ENCODE peak calls at places on chromosomes 11 and 22, in six cellular contexts. One of them, this sample, is unnamed. For H3K27me3, the result is how much of the 10 kb centered on the place peaks cover.

GRCh38 chr11:86818466-86819282 is 18.3 kb downstream of the PRSS23 start:
- DNase-seq in neural progenitor cell: peak
- DNase-seq in right lobe of liver: no peak
- DNase-seq in uterus: no peak
- DNase-seq in WERI-Rb-1: no peak
- DNase-seq in stomach: no peak
- DNase-seq in this sample: peak

GRCh38 chr22:48327721-48328120 is 1500.0 kb downstream of the BRD1 start:
- DNase-seq in neural progenitor cell: no peak
- DNase-seq in WERI-Rb-1: no peak
- DNase-seq in right lobe of liver: no peak
- DNase-seq in stomach: no peak
- DNase-seq in uterus: no peak
- DNase-seq in this sample: no peak

GRCh38 chr11:117830072-117830471 is 5.5 kb upstream of the FXYD2 start:
- DNase-seq in neural progenitor cell: no peak
- DNase-seq in WERI-Rb-1: no peak
- DNase-seq in right lobe of liver: no peak
- DNase-seq in stomach: peak
- DNase-seq in uterus: peak
- DNase-seq in this sample: no peak

GRCh38 chr11:112345708-112346107 is 85.0 kb upstream of the PLET1 start:
- DNase-seq in WERI-Rb-1: peak
- DNase-seq in uterus: no peak
- DNase-seq in stomach: no peak
- DNase-seq in neural progenitor cell: peak
- DNase-seq in right lobe of liver: no peak
- DNase-seq in this sample: peak

GRCh38 chr11:12835286-12835685 is 161.1 kb downstream of the TEAD1 start:
- DNase-seq in WERI-Rb-1: no peak
- DNase-seq in stomach: no peak
- DNase-seq in neural progenitor cell: no peak
- DNase-seq in uterus: no peak
- DNase-seq in right lobe of liver: peak
- DNase-seq in this sample: no peak

GRCh38 chr11:41836426-41836825 is 377.0 kb upstream of the LRRC4C start:
- DNase-seq in WERI-Rb-1: no peak
- DNase-seq in stomach: no peak
- DNase-seq in right lobe of liver: no peak
- DNase-seq in neural progenitor cell: no peak
- DNase-seq in uterus: no peak
- DNase-seq in this sample: no peak

GRCh38 chr22:36166086-36166485 is 5.5 kb upstream of the APOL3 start:
- DNase-seq in uterus: no peak
- DNase-seq in neural progenitor cell: no peak
- DNase-seq in WERI-Rb-1: no peak
- DNase-seq in right lobe of liver: no peak
- DNase-seq in stomach: no peak
- DNase-seq in this sample: no peak

GRCh38 chr11:18491924-18492323 is 34.8 kb downstream of the TSG101 start:
- DNase-seq in uterus: no peak
- DNase-seq in right lobe of liver: no peak
- DNase-seq in WERI-Rb-1: no peak
- DNase-seq in stomach: no peak
- DNase-seq in neural progenitor cell: no peak
- DNase-seq in this sample: no peak

GRCh38 chr22:48147831-48148230 is 1385.4 kb downstream of the TBC1D22A start:
- DNase-seq in uterus: no peak
- DNase-seq in stomach: no peak
- DNase-seq in neural progenitor cell: no peak
- DNase-seq in right lobe of liver: no peak
- DNase-seq in WERI-Rb-1: no peak
- DNase-seq in this sample: no peak

GRCh38 chr11:128626913-128627665 is 39.7 kb upstream of the ETS1 start:
- DNase-seq in uterus: no peak
- DNase-seq in stomach: no peak
- DNase-seq in right lobe of liver: no peak
- DNase-seq in WERI-Rb-1: no peak
- DNase-seq in neural progenitor cell: no peak
- DNase-seq in this sample: no peak

GRCh38 chr11:10906521-10906920 is 48.7 kb upstream of the ZBED5 start:
- DNase-seq in right lobe of liver: no peak
- DNase-seq in neural progenitor cell: no peak
- DNase-seq in WERI-Rb-1: no peak
- DNase-seq in uterus: no peak
- DNase-seq in stomach: no peak
- DNase-seq in this sample: no peak

GRCh38 chr11:46353706-46354105 is 6.4 kb downstream of the DGKZ start:
- DNase-seq in uterus: no peak
- DNase-seq in neural progenitor cell: no peak
- DNase-seq in stomach: no peak
- DNase-seq in right lobe of liver: no peak
- DNase-seq in WERI-Rb-1: no peak
- DNase-seq in this sample: no peak

GRCh38 chr11:60840711-60841430 is 1.0 kb upstream of the CCDC86 start:
- DNase-seq in stomach: no peak
- DNase-seq in neural progenitor cell: no peak
- DNase-seq in right lobe of liver: no peak
- DNase-seq in WERI-Rb-1: no peak
- DNase-seq in uterus: peak
- DNase-seq in this sample: no peak

GRCh38 chr11:111922803-111923202 is 4.1 kb downstream of the C11orf52 start:
- DNase-seq in uterus: peak
- DNase-seq in right lobe of liver: peak
- DNase-seq in neural progenitor cell: no peak
- DNase-seq in stomach: peak
- DNase-seq in WERI-Rb-1: no peak
- DNase-seq in this sample: no peak

GRCh38 chr22:17785185-17786184 is 11.2 kb upstream of the BID start:
- DNase-seq in uterus: no peak
- DNase-seq in stomach: peak
- DNase-seq in right lobe of liver: peak
- DNase-seq in neural progenitor cell: peak
- DNase-seq in WERI-Rb-1: peak
- DNase-seq in this sample: peak

GRCh38 chr11:120334894-120335462 is 1.2 kb upstream of the ARHGEF12 start:
- DNase-seq in uterus: peak
- DNase-seq in WERI-Rb-1: peak
- DNase-seq in right lobe of liver: peak
- DNase-seq in neural progenitor cell: peak
- DNase-seq in stomach: peak
- DNase-seq in this sample: peak

GRCh38 chr11:69375316-69376154 is 81.6 kb downstream of the MYEOV start:
- DNase-seq in right lobe of liver: peak
- DNase-seq in neural progenitor cell: no peak
- DNase-seq in stomach: peak
- DNase-seq in uterus: no peak
- DNase-seq in WERI-Rb-1: peak
- DNase-seq in this sample: no peak

GRCh38 chr11:36090351-36091245 is 146.7 kb downstream of the LDLRAD3 start:
- DNase-seq in right lobe of liver: no peak
- DNase-seq in uterus: no peak
- DNase-seq in neural progenitor cell: no peak
- DNase-seq in WERI-Rb-1: no peak
- DNase-seq in stomach: no peak
- DNase-seq in this sample: peak

GRCh38 chr11:38392176-38392575 is 1794.1 kb upstream of the RAG2 start:
- DNase-seq in right lobe of liver: no peak
- DNase-seq in neural progenitor cell: no peak
- DNase-seq in uterus: no peak
- DNase-seq in WERI-Rb-1: no peak
- DNase-seq in stomach: no peak
- DNase-seq in this sample: no peak

GRCh38 chr11:31236052-31236652 is 133.4 kb downstream of the DCDC1 start:
- DNase-seq in right lobe of liver: no peak
- DNase-seq in uterus: no peak
- DNase-seq in neural progenitor cell: no peak
- DNase-seq in WERI-Rb-1: no peak
- DNase-seq in stomach: no peak
- DNase-seq in this sample: no peak

GRCh38 chr11:119964136-119965025 is 173.5 kb downstream of the TRIM29 start:
- DNase-seq in uterus: no peak
- DNase-seq in right lobe of liver: no peak
- DNase-seq in WERI-Rb-1: no peak
- DNase-seq in neural progenitor cell: peak
- DNase-seq in stomach: no peak
- DNase-seq in this sample: no peak

GRCh38 chr11:2300936-2301630 is 635 bp downstream of the C11orf21 start:
- DNase-seq in right lobe of liver: peak
- DNase-seq in stomach: peak
- DNase-seq in WERI-Rb-1: peak
- DNase-seq in uterus: no peak
- DNase-seq in neural progenitor cell: no peak
- DNase-seq in this sample: peak
- H3K4me3 ChIP-seq in right lobe of liver: no peak
- H3K4me3 ChIP-seq in stomach: peak
- H3K4me3 ChIP-seq in WERI-Rb-1: no peak
- H3K4me3 ChIP-seq in uterus: no peak
- H3K4me3 ChIP-seq in neural progenitor cell: no peak
- H3K4me3 ChIP-seq in this sample: no peak

GRCh38 chr22:23501244-23501643 is 78.8 kb downstream of the IGLL1 start:
- DNase-seq in stomach: no peak
- DNase-seq in neural progenitor cell: no peak
- DNase-seq in right lobe of liver: peak
- DNase-seq in WERI-Rb-1: no peak
- DNase-seq in uterus: no peak
- DNase-seq in this sample: no peak

GRCh38 chr22:23501708-23502107 is 78.4 kb downstream of the IGLL1 start:
- DNase-seq in WERI-Rb-1: no peak
- DNase-seq in stomach: no peak
- DNase-seq in neural progenitor cell: no peak
- DNase-seq in right lobe of liver: peak
- DNase-seq in uterus: no peak
- DNase-seq in this sample: peak

GRCh38 chr22:23503142-23503541 is 76.9 kb downstream of the IGLL1 start:
- DNase-seq in right lobe of liver: no peak
- DNase-seq in WERI-Rb-1: no peak
- DNase-seq in uterus: no peak
- DNase-seq in neural progenitor cell: no peak
- DNase-seq in stomach: no peak
- DNase-seq in this sample: peak

GRCh38 chr22:23503736-23504440 is 76.2 kb downstream of the IGLL1 start:
- DNase-seq in neural progenitor cell: no peak
- DNase-seq in WERI-Rb-1: no peak
- DNase-seq in stomach: no peak
- DNase-seq in uterus: no peak
- DNase-seq in right lobe of liver: no peak
- DNase-seq in this sample: peak

GRCh38 chr22:23504522-23504921 is 75.6 kb downstream of the IGLL1 start:
- DNase-seq in WERI-Rb-1: no peak
- DNase-seq in right lobe of liver: no peak
- DNase-seq in stomach: no peak
- DNase-seq in neural progenitor cell: no peak
- DNase-seq in uterus: no peak
- DNase-seq in this sample: peak
- H3K27me3 ChIP-seq in WERI-Rb-1: under half
- H3K27me3 ChIP-seq in right lobe of liver: under half
- H3K27me3 ChIP-seq in stomach: under half
- H3K27me3 ChIP-seq in neural progenitor cell: under half
- H3K27me3 ChIP-seq in uterus: under half
- H3K27me3 ChIP-seq in this sample: under half

GRCh38 chr22:29867260-29867659 is 15.7 kb upstream of the MTMR3 start:
- DNase-seq in stomach: no peak
- DNase-seq in uterus: no peak
- DNase-seq in WERI-Rb-1: no peak
- DNase-seq in right lobe of liver: no peak
- DNase-seq in neural progenitor cell: no peak
- DNase-seq in this sample: no peak

GRCh38 chr22:29859976-29860766 is 22.1 kb upstream of the ASCC2 start:
- DNase-seq in right lobe of liver: no peak
- DNase-seq in neural progenitor cell: no peak
- DNase-seq in stomach: no peak
- DNase-seq in uterus: no peak
- DNase-seq in WERI-Rb-1: no peak
- DNase-seq in this sample: no peak

GRCh38 chr22:29856496-29856895 is 18.4 kb upstream of the ASCC2 start:
- DNase-seq in neural progenitor cell: no peak
- DNase-seq in right lobe of liver: peak
- DNase-seq in uterus: no peak
- DNase-seq in stomach: no peak
- DNase-seq in WERI-Rb-1: no peak
- DNase-seq in this sample: no peak

GRCh38 chr22:29861672-29862297 is 21.2 kb upstream of the MTMR3 start:
- DNase-seq in uterus: no peak
- DNase-seq in right lobe of liver: peak
- DNase-seq in stomach: no peak
- DNase-seq in neural progenitor cell: no peak
- DNase-seq in WERI-Rb-1: no peak
- DNase-seq in this sample: no peak
- H3K4me3 ChIP-seq in uterus: no peak
- H3K4me3 ChIP-seq in right lobe of liver: no peak
- H3K4me3 ChIP-seq in stomach: no peak
- H3K4me3 ChIP-seq in neural progenitor cell: no peak
- H3K4me3 ChIP-seq in WERI-Rb-1: no peak
- H3K4me3 ChIP-seq in this sample: no peak

DNA sequence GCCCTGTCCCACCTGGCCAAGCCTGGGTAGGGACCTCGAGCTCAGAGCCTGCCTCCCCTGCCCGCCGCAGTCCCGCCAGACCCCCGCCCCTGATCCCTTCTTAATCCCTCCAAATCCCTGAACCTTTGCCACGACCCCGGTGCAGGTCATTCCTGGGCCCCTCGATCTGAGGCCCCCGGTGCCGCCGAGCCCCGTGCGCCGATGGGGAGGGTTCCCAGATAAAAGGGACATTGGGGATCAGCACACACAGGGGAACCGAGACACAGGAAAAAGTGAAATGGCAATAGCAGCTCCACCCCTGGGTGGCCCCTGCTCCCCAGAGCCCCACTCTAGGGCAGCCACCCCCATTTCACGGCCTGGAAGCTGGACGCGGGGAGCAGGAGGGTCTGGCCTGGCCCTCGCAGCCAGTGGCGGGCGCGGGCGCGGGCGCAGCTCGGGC is 1.3 kb upstream of the WNT7B start:
- DNase-seq in uterus: no peak
- DNase-seq in stomach: no peak
- DNase-seq in neural progenitor cell: no peak
- DNase-seq in right lobe of liver: no peak
- DNase-seq in WERI-Rb-1: no peak
- DNase-seq in this sample: peak
- H3K27me3 ChIP-seq in uterus: under half
- H3K27me3 ChIP-seq in stomach: half or more
- H3K27me3 ChIP-seq in neural progenitor cell: half or more
- H3K27me3 ChIP-seq in right lobe of liver: under half
- H3K27me3 ChIP-seq in WERI-Rb-1: under half
- H3K27me3 ChIP-seq in this sample: half or more

GRCh38 chr22:32696089-32696488 is 105.4 kb upstream of the TIMP3 start:
- DNase-seq in neural progenitor cell: no peak
- DNase-seq in uterus: no peak
- DNase-seq in WERI-Rb-1: no peak
- DNase-seq in stomach: no peak
- DNase-seq in right lobe of liver: no peak
- DNase-seq in this sample: no peak
- H3K4me3 ChIP-seq in neural progenitor cell: no peak
- H3K4me3 ChIP-seq in uterus: no peak
- H3K4me3 ChIP-seq in WERI-Rb-1: no peak
- H3K4me3 ChIP-seq in stomach: no peak
- H3K4me3 ChIP-seq in right lobe of liver: no peak
- H3K4me3 ChIP-seq in this sample: no peak

This sample was measured in H7.